ENCODE peak calls at places on chromosomes 12 and 14, in nine cellular contexts. T is stomach, H is A549, K is suprapubic skin, S is ovary, O is transverse colon, C is K562, B is tibial nerve, J is esophagus muscularis mucosa. L is an unnamed sample.

GRCh38 chr14:34628681-34629135 is 1.2 kb downstream of the SNX6 start:
- DNase-seq in T (peak), H (no peak), K (no peak), S (no peak), O (peak), C (peak), B (no peak), J (no peak), L (no peak)

GRCh38 chr12:57756406-57757341 is 1.8 kb downstream of the MARCHF9 start:
- DNase-seq in T (peak), H (peak), K (no peak), S (no peak), O (peak), C (peak), B (no peak), J (no peak), L (peak)

GRCh38 chr14:92323031-92323915 is at the start of gene SLC24A4:
- DNase-seq in T (no peak), H (peak), K (no peak), S (peak), O (no peak), C (no peak), B (no peak), J (no peak), L (no peak)

GRCh38 chr12:109581856-109582255 is 8.3 kb downstream of the MVK start:
- DNase-seq in T (no peak), H (no peak), K (no peak), S (no peak), O (no peak), C (no peak), B (no peak), J (no peak), L (no peak)

GRCh38 chr14:22370084-22370847 is 218.8 kb downstream of the DAD1 start:
- DNase-seq in T (peak), H (no peak), K (no peak), S (no peak), O (no peak), C (no peak), B (no peak), J (no peak), L (no peak)

GRCh38 chr12:50734409-50735263 is 29.3 kb upstream of the ATF1 start:
- DNase-seq in T (no peak), H (peak), K (no peak), S (no peak), O (no peak), C (peak), B (no peak), J (no peak), L (no peak)

GRCh38 chr12:84131076-84131475 is 781.5 kb downstream of the SLC6A15 start:
- DNase-seq in T (no peak), H (no peak), K (no peak), S (no peak), O (no peak), C (no peak), B (no peak), J (no peak), L (no peak)

GRCh38 chr12:122137681-122138080 is 36.3 kb downstream of the IL31 start:
- DNase-seq in T (no peak), H (no peak), K (no peak), S (no peak), O (no peak), C (peak), B (no peak), J (no peak), L (no peak)

GRCh38 chr14:69637503-69638030 is 26.2 kb downstream of the SUSD6 start:
- DNase-seq in T (no peak), H (no peak), K (peak), S (no peak), O (peak), C (peak), B (no peak), J (no peak), L (peak)

GRCh38 chr14:37027188-37027824 is 145.1 kb downstream of the SLC25A21 start:
- DNase-seq in T (no peak), H (no peak), K (no peak), S (no peak), O (no peak), C (no peak), B (no peak), J (no peak), L (no peak)

GRCh38 chr12:26658991-26659390 is 174.0 kb downstream of the ITPR2 start:
- DNase-seq in T (no peak), H (no peak), K (no peak), S (no peak), O (no peak), C (no peak), B (no peak), J (no peak), L (no peak)

GRCh38 chr12:71958993-71959588 is 20.4 kb downstream of the TPH2 start:
- DNase-seq in T (no peak), H (no peak), K (no peak), S (no peak), O (no peak), C (no peak), B (no peak), J (no peak), L (no peak)

GRCh38 chr12:122473543-122474323 is 27.0 kb downstream of the ZCCHC8 start:
- DNase-seq in T (peak), H (no peak), K (no peak), S (peak), O (no peak), C (peak), B (no peak), J (no peak), L (no peak)

GRCh38 chr14:70641548-70642312 is at the start of gene TTC9:
- DNase-seq in T (peak), H (peak), K (no peak), S (peak), O (peak), C (peak), B (no peak), J (no peak), L (no peak)

GRCh38 chr12:119258149-119258548 is 76.4 kb upstream of the CCDC60 start:
- DNase-seq in T (no peak), H (no peak), K (no peak), S (no peak), O (no peak), C (no peak), B (no peak), J (no peak), L (no peak)

GRCh38 chr12:100127766-100128508 is 14.7 kb downstream of the BLTP3B start:
- DNase-seq in T (no peak), H (no peak), K (no peak), S (no peak), O (no peak), C (no peak), B (no peak), J (no peak), L (no peak)

GRCh38 chr12:96989916-96990315 is 82.9 kb downstream of the NEDD1 start:
- DNase-seq in T (no peak), H (no peak), K (no peak), S (no peak), O (no peak), C (peak), B (no peak), J (no peak), L (no peak)

GRCh38 chr12:85280138-85280983 is at the start of gene ALX1:
- DNase-seq in T (no peak), H (peak), K (peak), S (peak), O (peak), C (no peak), B (no peak), J (no peak), L (peak)

GRCh38 chr14:90388437-90388836 is 8.4 kb upstream of the CALM1 start:
- DNase-seq in T (peak), H (peak), K (no peak), S (no peak), O (peak), C (no peak), B (no peak), J (no peak), L (no peak)

GRCh38 chr12:95130096-95130495 is 56.7 kb upstream of the NR2C1 start:
- DNase-seq in T (no peak), H (peak), K (no peak), S (no peak), O (no peak), C (no peak), B (no peak), J (no peak), L (no peak)

GRCh38 chr12:65656904-65657351 is 167.4 kb upstream of the HMGA2 start:
- DNase-seq in T (no peak), H (peak), K (no peak), S (no peak), O (no peak), C (no peak), B (no peak), J (no peak), L (no peak)

GRCh38 chr12:66072566-66072965 is 58.0 kb downstream of the LLPH start:
- DNase-seq in T (no peak), H (no peak), K (no peak), S (no peak), O (no peak), C (no peak), B (no peak), J (no peak), L (no peak)

GRCh38 chr12:47882796-47883546 is 21.8 kb downstream of the VDR start:
- DNase-seq in T (peak), H (no peak), K (no peak), S (no peak), O (peak), C (no peak), B (no peak), J (no peak), L (peak)

GRCh38 chr14:67417633-67418032 is 5.7 kb upstream of the PLEK2 start:
- DNase-seq in T (no peak), H (no peak), K (no peak), S (no peak), O (no peak), C (no peak), B (no peak), J (no peak), L (peak)

GRCh38 chr14:25150934-25151790 is 101.2 kb upstream of the STXBP6 start:
- DNase-seq in T (no peak), H (peak), K (no peak), S (no peak), O (no peak), C (peak), B (no peak), J (no peak), L (no peak)

GRCh38 chr12:112219195-112219594 is 93.8 kb downstream of the TRAFD1 start:
- DNase-seq in T (no peak), H (no peak), K (no peak), S (no peak), O (no peak), C (no peak), B (no peak), J (no peak), L (no peak)

GRCh38 chr12:124411291-124411878 is 116.5 kb downstream of the RFLNA start:
- DNase-seq in T (no peak), H (no peak), K (no peak), S (peak), O (peak), C (no peak), B (peak), J (peak), L (peak)

GRCh38 chr14:98197933-98198332 is 1074.1 kb downstream of the BCL11B start:
- DNase-seq in T (no peak), H (no peak), K (no peak), S (no peak), O (no peak), C (no peak), B (no peak), J (no peak), L (no peak)

GRCh38 chr12:31231611-31232360 is 94.2 kb downstream of the SINHCAF start:
- DNase-seq in T (no peak), H (no peak), K (no peak), S (no peak), O (no peak), C (no peak), B (no peak), J (peak), L (no peak)

GRCh38 chr12:28486521-28486920 is 296.3 kb downstream of the CCDC91 start:
- DNase-seq in T (no peak), H (no peak), K (no peak), S (no peak), O (no peak), C (no peak), B (no peak), J (no peak), L (no peak)

GRCh38 chr12:126807312-126807711 is 1459.7 kb upstream of the TMEM132C start:
- DNase-seq in T (no peak), H (no peak), K (no peak), S (no peak), O (no peak), C (no peak), B (no peak), J (no peak), L (no peak)

GRCh38 chr12:1881301-1881700 is 37.2 kb downstream of the CACNA2D4 start:
- DNase-seq in T (no peak), H (no peak), K (no peak), S (no peak), O (no peak), C (no peak), B (no peak), J (peak), L (no peak)

GRCh38 chr12:58496411-58496810 is 423.9 kb downstream of the LRIG3 start:
- DNase-seq in T (no peak), H (no peak), K (no peak), S (no peak), O (no peak), C (no peak), B (no peak), J (no peak), L (no peak)

GRCh38 chr14:64720190-64720589 is 16.0 kb downstream of the PLEKHG3 start:
- DNase-seq in T (peak), H (peak), K (peak), S (no peak), O (peak), C (no peak), B (no peak), J (no peak), L (peak)
- TF ChIP-seq EP300 in T (no peak), H (peak), K (no peak), S (no peak), O (no peak), C (no peak), B (no peak), J (no peak), L (no peak)

GRCh38 chr14:95527392-95528002 is 7.4 kb upstream of the GLRX5 start:
- DNase-seq in T (peak), H (no peak), K (no peak), S (no peak), O (peak), C (no peak), B (peak), J (no peak), L (peak)

GRCh38 chr14:95529242-95529641 is 5.6 kb upstream of the GLRX5 start:
- DNase-seq in T (no peak), H (no peak), K (peak), S (no peak), O (no peak), C (no peak), B (no peak), J (no peak), L (no peak)

GRCh38 chr14:95533391-95533821 is 1.4 kb upstream of the GLRX5 start:
- DNase-seq in T (no peak), H (no peak), K (peak), S (no peak), O (no peak), C (no peak), B (no peak), J (no peak), L (no peak)

GRCh38 chr14:95531473-95531872 is 3.4 kb upstream of the GLRX5 start:
- DNase-seq in T (no peak), H (no peak), K (no peak), S (no peak), O (no peak), C (no peak), B (no peak), J (no peak), L (no peak)

DNA sequence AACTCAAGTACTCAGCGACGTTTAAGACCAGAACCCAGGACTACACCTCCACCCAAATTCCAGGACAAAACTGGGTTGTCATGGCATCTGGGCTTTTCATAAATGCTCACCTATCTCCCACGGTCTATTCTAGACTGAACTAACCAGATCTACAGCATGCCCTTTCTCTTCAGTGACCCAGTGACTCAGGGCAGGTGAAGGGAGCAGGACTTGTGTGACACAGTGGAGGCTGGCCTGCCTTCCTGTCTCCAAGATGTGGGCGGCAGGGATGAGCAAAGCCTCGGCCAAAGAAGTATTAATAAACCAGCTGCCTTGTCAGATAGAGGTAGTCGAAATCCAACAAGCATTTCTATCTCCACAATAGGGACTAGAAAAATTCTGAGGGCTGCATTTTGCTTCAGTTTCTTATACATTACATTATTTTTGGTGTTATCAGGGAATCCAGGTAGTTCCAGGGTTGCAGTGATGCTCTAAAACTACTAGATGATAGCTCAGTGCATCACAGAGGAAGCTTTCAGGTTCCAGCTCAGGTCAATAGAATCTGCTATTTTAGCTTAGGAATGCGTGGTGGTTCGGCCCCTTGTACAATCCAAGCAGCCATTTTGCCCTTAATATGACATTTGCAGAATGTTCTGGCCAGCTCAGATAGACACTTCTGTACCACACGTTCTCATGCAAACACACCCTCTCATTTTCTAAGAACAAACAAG is 4.2 kb upstream of the GLRX5 start:
- DNase-seq in T (no peak), H (no peak), K (peak), S (no peak), O (no peak), C (no peak), B (no peak), J (no peak), L (no peak)
- H3K27ac ChIP-seq in T (peak), H (no peak), K (no peak), S (peak), O (no peak), C (peak), B (peak), J (no peak), L (no peak)

GRCh38 chr12:89706551-89707348 is 1.9 kb downstream of the ATP2B1 start:
- DNase-seq in T (no peak), H (peak), K (no peak), S (peak), O (no peak), C (no peak), B (no peak), J (no peak), L (peak)

GRCh38 chr12:89709157-89709993 is 737 bp upstream of the ATP2B1 start:
- DNase-seq in T (peak), H (peak), K (peak), S (peak), O (peak), C (peak), B (peak), J (peak), L (peak)

GRCh38 chr12:89707623-89707991 is 1.0 kb downstream of the ATP2B1 start:
- DNase-seq in T (no peak), H (no peak), K (peak), S (no peak), O (peak), C (peak), B (no peak), J (no peak), L (no peak)

GRCh38 chr12:89708793-89709156 is at the start of gene ATP2B1:
- DNase-seq in T (peak), H (peak), K (peak), S (peak), O (peak), C (peak), B (peak), J (no peak), L (peak)

GRCh38 chr12:89707992-89708792 is 446 bp downstream of the ATP2B1 start:
- DNase-seq in T (peak), H (peak), K (peak), S (peak), O (peak), C (peak), B (peak), J (no peak), L (peak)
- TF ChIP-seq POLR2A in T (peak), H (peak), K (no peak), S (no peak), O (peak), C (peak), B (no peak), J (no peak), L (peak)

DNA sequence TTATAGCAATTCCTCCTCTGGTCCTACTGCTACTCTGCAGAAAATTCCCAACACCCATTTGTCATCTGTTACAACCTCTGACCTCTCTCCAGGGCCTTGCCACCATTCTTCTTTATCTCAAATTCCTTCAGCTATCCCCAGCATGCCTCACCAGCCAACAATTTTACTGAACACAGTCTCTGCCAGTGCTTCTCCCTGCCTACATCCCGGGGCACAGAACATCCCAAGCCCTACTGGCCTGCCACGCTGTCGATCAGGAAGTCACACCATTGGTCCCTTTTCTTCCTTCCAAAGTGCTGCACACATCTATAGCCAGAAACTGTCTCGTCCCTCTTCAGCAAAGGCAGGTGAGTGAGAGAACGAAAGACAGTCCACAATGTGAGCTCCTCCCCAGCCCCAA is 122.1 kb downstream of the TTLL5 start:
- DNase-seq in T (no peak), H (no peak), K (no peak), S (no peak), O (no peak), C (no peak), B (no peak), J (no peak), L (no peak)
- TF ChIP-seq EP300 in T (no peak), H (no peak), K (no peak), S (no peak), O (no peak), C (no peak), B (no peak), J (no peak), L (no peak)

GRCh38 chr12:12447837-12448236 is 91.0 kb downstream of the BORCS5 start:
- DNase-seq in T (no peak), H (no peak), K (no peak), S (no peak), O (no peak), C (no peak), B (no peak), J (no peak), L (no peak)
- H3K27ac ChIP-seq in T (no peak), H (peak), K (no peak), S (no peak), O (no peak), C (no peak), B (no peak), J (no peak), L (no peak)